ENCODE peak calls at places on chromosomes 12 and 14, in nine cellular contexts. One of them, this sample, is unnamed. For H3K4me1, the result is how much of the 10 kb centered on the place peaks cover.

GRCh38 chr12:21940972-21941521 is at the start of gene ABCC9:
- DNase-seq in stomach: peak
- DNase-seq in colonic mucosa: peak
- DNase-seq in right lobe of liver: peak
- DNase-seq in heart right ventricle: peak
- DNase-seq in fibroblast of lung: peak
- DNase-seq in Peyer's patch: no peak
- DNase-seq in PC-9: no peak
- DNase-seq in right cardiac atrium: peak
- DNase-seq in this sample: no peak

GRCh38 chr14:100012478-100012925 is 52.7 kb upstream of the EVL start:
- DNase-seq in stomach: no peak
- DNase-seq in colonic mucosa: no peak
- DNase-seq in right lobe of liver: no peak
- DNase-seq in heart right ventricle: no peak
- DNase-seq in fibroblast of lung: peak
- DNase-seq in Peyer's patch: no peak
- DNase-seq in PC-9: no peak
- DNase-seq in right cardiac atrium: no peak
- DNase-seq in this sample: no peak

GRCh38 chr14:68518910-68519686 is 273.8 kb downstream of the ZFP36L1 start:
- DNase-seq in stomach: no peak
- DNase-seq in colonic mucosa: no peak
- DNase-seq in right lobe of liver: no peak
- DNase-seq in heart right ventricle: peak
- DNase-seq in fibroblast of lung: no peak
- DNase-seq in Peyer's patch: no peak
- DNase-seq in PC-9: no peak
- DNase-seq in right cardiac atrium: peak
- DNase-seq in this sample: no peak

GRCh38 chr14:34912182-34912581 is 37.0 kb upstream of the BAZ1A start:
- DNase-seq in stomach: no peak
- DNase-seq in colonic mucosa: no peak
- DNase-seq in right lobe of liver: no peak
- DNase-seq in heart right ventricle: no peak
- DNase-seq in fibroblast of lung: no peak
- DNase-seq in Peyer's patch: no peak
- DNase-seq in PC-9: no peak
- DNase-seq in right cardiac atrium: no peak
- DNase-seq in this sample: no peak

GRCh38 chr12:4540170-4540569 is 1.5 kb downstream of the RAD51AP1 start:
- DNase-seq in stomach: no peak
- DNase-seq in colonic mucosa: no peak
- DNase-seq in right lobe of liver: no peak
- DNase-seq in heart right ventricle: no peak
- DNase-seq in fibroblast of lung: no peak
- DNase-seq in Peyer's patch: no peak
- DNase-seq in PC-9: no peak
- DNase-seq in right cardiac atrium: no peak
- DNase-seq in this sample: no peak

GRCh38 chr12:32270818-32271710 is 128.3 kb upstream of the FGD4 start:
- DNase-seq in stomach: no peak
- DNase-seq in colonic mucosa: no peak
- DNase-seq in right lobe of liver: no peak
- DNase-seq in heart right ventricle: no peak
- DNase-seq in fibroblast of lung: peak
- DNase-seq in Peyer's patch: no peak
- DNase-seq in PC-9: peak
- DNase-seq in right cardiac atrium: no peak
- DNase-seq in this sample: no peak

GRCh38 chr12:40911676-40912075 is 219.4 kb downstream of the CNTN1 start:
- DNase-seq in stomach: no peak
- DNase-seq in colonic mucosa: no peak
- DNase-seq in right lobe of liver: no peak
- DNase-seq in heart right ventricle: no peak
- DNase-seq in fibroblast of lung: no peak
- DNase-seq in Peyer's patch: no peak
- DNase-seq in PC-9: no peak
- DNase-seq in right cardiac atrium: no peak
- DNase-seq in this sample: no peak

GRCh38 chr14:67059576-67059975 is 129.7 kb upstream of the GARIN2 start:
- DNase-seq in stomach: no peak
- DNase-seq in colonic mucosa: no peak
- DNase-seq in right lobe of liver: no peak
- DNase-seq in heart right ventricle: no peak
- DNase-seq in fibroblast of lung: peak
- DNase-seq in Peyer's patch: no peak
- DNase-seq in PC-9: no peak
- DNase-seq in right cardiac atrium: no peak
- DNase-seq in this sample: no peak

GRCh38 chr12:89384050-89384749 is 31.9 kb upstream of the DUSP6 start:
- DNase-seq in stomach: peak
- DNase-seq in colonic mucosa: peak
- DNase-seq in right lobe of liver: peak
- DNase-seq in heart right ventricle: peak
- DNase-seq in fibroblast of lung: peak
- DNase-seq in Peyer's patch: no peak
- DNase-seq in PC-9: peak
- DNase-seq in right cardiac atrium: peak
- DNase-seq in this sample: no peak

GRCh38 chr14:103021817-103022668 is 35.3 kb downstream of the CDC42BPB start:
- DNase-seq in stomach: no peak
- DNase-seq in colonic mucosa: no peak
- DNase-seq in right lobe of liver: no peak
- DNase-seq in heart right ventricle: no peak
- DNase-seq in fibroblast of lung: no peak
- DNase-seq in Peyer's patch: peak
- DNase-seq in PC-9: no peak
- DNase-seq in right cardiac atrium: no peak
- DNase-seq in this sample: no peak

GRCh38 chr14:23294734-23295561 is 7.7 kb downstream of the PPP1R3E start:
- DNase-seq in stomach: peak
- DNase-seq in colonic mucosa: peak
- DNase-seq in right lobe of liver: no peak
- DNase-seq in heart right ventricle: peak
- DNase-seq in fibroblast of lung: peak
- DNase-seq in Peyer's patch: peak
- DNase-seq in PC-9: no peak
- DNase-seq in right cardiac atrium: peak
- DNase-seq in this sample: peak

GRCh38 chr12:16095531-16096110 is 181.9 kb downstream of the SLC15A5 start:
- DNase-seq in stomach: no peak
- DNase-seq in colonic mucosa: no peak
- DNase-seq in right lobe of liver: no peak
- DNase-seq in heart right ventricle: no peak
- DNase-seq in fibroblast of lung: no peak
- DNase-seq in Peyer's patch: no peak
- DNase-seq in PC-9: no peak
- DNase-seq in right cardiac atrium: no peak
- DNase-seq in this sample: no peak

GRCh38 chr12:16094437-16094836 is 183.0 kb downstream of the SLC15A5 start:
- DNase-seq in stomach: no peak
- DNase-seq in colonic mucosa: no peak
- DNase-seq in right lobe of liver: no peak
- DNase-seq in heart right ventricle: no peak
- DNase-seq in fibroblast of lung: no peak
- DNase-seq in Peyer's patch: no peak
- DNase-seq in PC-9: no peak
- DNase-seq in right cardiac atrium: no peak
- DNase-seq in this sample: no peak

GRCh38 chr12:16093825-16094224 is 182.7 kb downstream of the DERA start:
- DNase-seq in stomach: no peak
- DNase-seq in colonic mucosa: no peak
- DNase-seq in right lobe of liver: no peak
- DNase-seq in heart right ventricle: no peak
- DNase-seq in fibroblast of lung: no peak
- DNase-seq in Peyer's patch: no peak
- DNase-seq in PC-9: no peak
- DNase-seq in right cardiac atrium: no peak
- DNase-seq in this sample: no peak

GRCh38 chr12:16100206-16100605 is 177.3 kb downstream of the SLC15A5 start:
- DNase-seq in stomach: no peak
- DNase-seq in colonic mucosa: no peak
- DNase-seq in right lobe of liver: no peak
- DNase-seq in heart right ventricle: no peak
- DNase-seq in fibroblast of lung: no peak
- DNase-seq in Peyer's patch: no peak
- DNase-seq in PC-9: no peak
- DNase-seq in right cardiac atrium: no peak
- DNase-seq in this sample: no peak

GRCh38 chr12:16096273-16096849 is 181.1 kb downstream of the SLC15A5 start:
- DNase-seq in stomach: no peak
- DNase-seq in colonic mucosa: no peak
- DNase-seq in right lobe of liver: no peak
- DNase-seq in heart right ventricle: no peak
- DNase-seq in fibroblast of lung: no peak
- DNase-seq in Peyer's patch: no peak
- DNase-seq in PC-9: no peak
- DNase-seq in right cardiac atrium: no peak
- DNase-seq in this sample: no peak
- H3K4me3 ChIP-seq in stomach: no peak
- H3K4me3 ChIP-seq in colonic mucosa: no peak
- H3K4me3 ChIP-seq in right lobe of liver: no peak
- H3K4me3 ChIP-seq in heart right ventricle: no peak
- H3K4me3 ChIP-seq in fibroblast of lung: no peak
- H3K4me3 ChIP-seq in Peyer's patch: no peak
- H3K4me3 ChIP-seq in PC-9: no peak
- H3K4me3 ChIP-seq in right cardiac atrium: no peak
- H3K4me3 ChIP-seq in this sample: no peak

DNA sequence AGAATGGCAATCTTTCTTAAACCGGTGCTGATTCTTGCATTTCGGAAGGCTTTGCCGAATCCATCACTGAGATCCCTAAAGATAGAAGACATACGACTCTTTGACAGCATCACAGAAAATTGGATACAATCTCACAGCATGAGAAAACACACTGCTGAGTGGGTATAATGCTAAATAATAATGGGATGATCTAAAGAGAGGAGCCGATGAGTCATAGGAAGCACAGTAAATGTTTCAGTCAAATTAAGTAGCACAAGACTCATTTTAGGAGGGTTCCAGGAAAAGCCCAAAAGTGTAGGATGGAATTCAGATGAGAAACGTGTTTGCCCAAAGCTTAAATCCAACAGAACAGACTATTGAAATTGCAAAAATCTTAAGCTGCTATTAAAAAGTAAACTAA is 81.6 kb downstream of the CPNE8 start:
- DNase-seq in stomach: no peak
- DNase-seq in colonic mucosa: no peak
- DNase-seq in right lobe of liver: no peak
- DNase-seq in heart right ventricle: no peak
- DNase-seq in fibroblast of lung: peak
- DNase-seq in Peyer's patch: no peak
- DNase-seq in PC-9: no peak
- DNase-seq in right cardiac atrium: no peak
- DNase-seq in this sample: no peak
- H3K4me1 ChIP-seq in stomach: under half
- H3K4me1 ChIP-seq in colonic mucosa: under half
- H3K4me1 ChIP-seq in right lobe of liver: under half
- H3K4me1 ChIP-seq in heart right ventricle: under half
- H3K4me1 ChIP-seq in fibroblast of lung: under half
- H3K4me1 ChIP-seq in Peyer's patch: under half
- H3K4me1 ChIP-seq in PC-9: under half
- H3K4me1 ChIP-seq in right cardiac atrium: under half
- H3K4me1 ChIP-seq in this sample: under half

DNA sequence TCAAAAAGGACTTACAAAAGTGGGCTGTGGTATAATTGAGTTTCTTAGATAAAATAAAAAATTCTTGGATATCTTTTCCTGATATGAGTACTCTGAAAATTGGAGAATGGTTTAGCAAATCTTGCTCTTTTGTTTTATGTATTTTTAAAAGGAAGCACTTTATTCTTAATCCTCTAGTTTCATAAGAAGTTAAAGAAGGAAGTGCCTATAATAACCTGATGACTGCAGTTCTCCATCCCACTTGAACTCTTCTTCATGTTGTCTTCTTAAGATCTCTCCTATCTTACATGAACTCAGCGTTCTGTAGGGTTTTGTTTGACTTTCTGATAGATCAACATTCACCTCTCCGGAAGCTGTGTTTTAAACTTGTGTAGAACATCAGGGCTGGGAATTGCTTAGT is 271.0 kb downstream of the ERC1 start:
- DNase-seq in stomach: no peak
- DNase-seq in colonic mucosa: no peak
- DNase-seq in right lobe of liver: no peak
- DNase-seq in heart right ventricle: no peak
- DNase-seq in fibroblast of lung: no peak
- DNase-seq in Peyer's patch: no peak
- DNase-seq in PC-9: no peak
- DNase-seq in right cardiac atrium: no peak
- DNase-seq in this sample: no peak
- H3K4me3 ChIP-seq in stomach: no peak
- H3K4me3 ChIP-seq in colonic mucosa: no peak
- H3K4me3 ChIP-seq in right lobe of liver: no peak
- H3K4me3 ChIP-seq in heart right ventricle: no peak
- H3K4me3 ChIP-seq in fibroblast of lung: no peak
- H3K4me3 ChIP-seq in Peyer's patch: no peak
- H3K4me3 ChIP-seq in PC-9: no peak
- H3K4me3 ChIP-seq in right cardiac atrium: no peak
- H3K4me3 ChIP-seq in this sample: no peak

GRCh38 chr12:6957741-6958608 is 6.8 kb downstream of the PTPN6 start:
- DNase-seq in stomach: no peak
- DNase-seq in colonic mucosa: no peak
- DNase-seq in right lobe of liver: no peak
- DNase-seq in heart right ventricle: no peak
- DNase-seq in fibroblast of lung: no peak
- DNase-seq in Peyer's patch: no peak
- DNase-seq in PC-9: no peak
- DNase-seq in right cardiac atrium: peak
- DNase-seq in this sample: no peak

GRCh38 chr12:6958609-6959375 is 7.6 kb downstream of the PTPN6 start:
- DNase-seq in stomach: no peak
- DNase-seq in colonic mucosa: no peak
- DNase-seq in right lobe of liver: no peak
- DNase-seq in heart right ventricle: peak
- DNase-seq in fibroblast of lung: no peak
- DNase-seq in Peyer's patch: peak
- DNase-seq in PC-9: no peak
- DNase-seq in right cardiac atrium: peak
- DNase-seq in this sample: peak

GRCh38 chr12:6956332-6956727 is 5.2 kb downstream of the PTPN6 start:
- DNase-seq in stomach: no peak
- DNase-seq in colonic mucosa: no peak
- DNase-seq in right lobe of liver: no peak
- DNase-seq in heart right ventricle: no peak
- DNase-seq in fibroblast of lung: no peak
- DNase-seq in Peyer's patch: no peak
- DNase-seq in PC-9: no peak
- DNase-seq in right cardiac atrium: peak
- DNase-seq in this sample: no peak

GRCh38 chr12:6955462-6956331 is 4.5 kb downstream of the PTPN6 start:
- DNase-seq in stomach: no peak
- DNase-seq in colonic mucosa: no peak
- DNase-seq in right lobe of liver: no peak
- DNase-seq in heart right ventricle: no peak
- DNase-seq in fibroblast of lung: no peak
- DNase-seq in Peyer's patch: peak
- DNase-seq in PC-9: no peak
- DNase-seq in right cardiac atrium: peak
- DNase-seq in this sample: no peak

GRCh38 chr12:6957151-6957701 is 6.1 kb downstream of the PTPN6 start:
- DNase-seq in stomach: no peak
- DNase-seq in colonic mucosa: no peak
- DNase-seq in right lobe of liver: no peak
- DNase-seq in heart right ventricle: no peak
- DNase-seq in fibroblast of lung: no peak
- DNase-seq in Peyer's patch: peak
- DNase-seq in PC-9: no peak
- DNase-seq in right cardiac atrium: peak
- DNase-seq in this sample: peak
- H3K4me1 ChIP-seq in stomach: under half
- H3K4me1 ChIP-seq in colonic mucosa: under half
- H3K4me1 ChIP-seq in right lobe of liver: under half
- H3K4me1 ChIP-seq in heart right ventricle: half or more
- H3K4me1 ChIP-seq in fibroblast of lung: under half
- H3K4me1 ChIP-seq in Peyer's patch: half or more
- H3K4me1 ChIP-seq in PC-9: under half
- H3K4me1 ChIP-seq in right cardiac atrium: under half
- H3K4me1 ChIP-seq in this sample: half or more